ENCODE peak calls at places on chromosomes 11 and 22, in eight cellular contexts. Q is cardiac muscle cell, H is NCI-H345, G is SK-N-DZ, C is fibroblast of mammary gland, S is DMS153, J is NAMALWA, I is D341Med. D is an unnamed sample.

GRCh38 chr11:61871158-61871597 is 20.2 kb downstream of the FADS3 start:
- DNase-seq in J (peak), S (peak), I (peak), G (peak), H (peak), Q (peak), C (peak), D (peak)

GRCh38 chr11:57203359-57203758 is 21.6 kb downstream of the LRRC55 start:
- DNase-seq in H (no peak), I (no peak), C (peak), Q (peak), J (no peak), G (no peak), S (no peak), D (no peak)

GRCh38 chr11:119506436-119506835 is 83.5 kb upstream of the THY1 start:
- DNase-seq in C (peak), J (no peak), I (no peak), G (peak), H (no peak), S (no peak), Q (peak), D (no peak)

GRCh38 chr22:25453557-25453956 is 110.9 kb upstream of the GRK3 start:
- DNase-seq in G (no peak), C (no peak), H (no peak), Q (no peak), I (no peak), J (no peak), S (no peak), D (no peak)

GRCh38 chr11:110490886-110491285 is 61.1 kb downstream of the FDX1 start:
- DNase-seq in Q (peak), G (no peak), C (peak), J (no peak), H (no peak), I (no peak), S (no peak), D (no peak)

GRCh38 chr22:23834830-23835772 is 3.7 kb downstream of the DERL3 start:
- DNase-seq in J (no peak), I (peak), C (no peak), S (no peak), H (no peak), Q (no peak), G (no peak), D (peak)

GRCh38 chr11:121904148-121904547 is 211.9 kb downstream of the BLID start:
- DNase-seq in C (no peak), I (no peak), S (no peak), G (no peak), Q (no peak), H (no peak), J (no peak), D (no peak)

GRCh38 chr11:111069076-111069475 is 176.4 kb upstream of the POU2AF2 start:
- DNase-seq in S (no peak), J (no peak), I (no peak), C (peak), Q (peak), G (no peak), H (no peak), D (no peak)

D was measured in upper lobe of right lung.